ENCODE peak calls at places on chromosomes 16 and 17, in seven cellular contexts. B is CD4-positive, alpha-beta T cell; E is colonic mucosa; S is HFFc6; M is tibial nerve; C is psoas muscle; W is sigmoid colon. X is an unnamed sample.

GRCh38 chr16:27471661-27472060 is 69.7 kb downstream of the IL21R start:
- DNase-seq in B (no peak), E (no peak), S (no peak), M (no peak), C (no peak), W (no peak), X (no peak)

GRCh38 chr17:58032691-58033415 is 25.8 kb upstream of the SRSF1 start:
- DNase-seq in B (no peak), E (no peak), S (no peak), M (no peak), C (no peak), W (no peak), X (no peak)

GRCh38 chr16:1413684-1414531 is 596 bp downstream of the UNKL start:
- DNase-seq in B (peak), E (peak), S (no peak), M (peak), C (peak), W (no peak), X (no peak)

GRCh38 chr17:17737938-17738894 is 57.0 kb downstream of the RAI1 start:
- DNase-seq in B (no peak), E (peak), S (no peak), M (no peak), C (no peak), W (no peak), X (no peak)

GRCh38 chr17:1878419-1879121 is 48.8 kb downstream of the RPA1 start:
- DNase-seq in B (no peak), E (no peak), S (no peak), M (no peak), C (no peak), W (no peak), X (no peak)

GRCh38 chr17:50839591-50840310 is 4.4 kb downstream of the WFIKKN2 start:
- DNase-seq in B (no peak), E (no peak), S (no peak), M (no peak), C (no peak), W (no peak), X (no peak)

GRCh38 chr17:15744091-15744676 is 12.1 kb downstream of the TBC1D26 start:
- DNase-seq in B (no peak), E (no peak), S (no peak), M (no peak), C (no peak), W (no peak), X (no peak)

GRCh38 chr16:17258848-17259713 is 211.7 kb downstream of the XYLT1 start:
- DNase-seq in B (no peak), E (no peak), S (no peak), M (no peak), C (no peak), W (no peak), X (no peak)

GRCh38 chr16:82361885-82362284 is 191.9 kb upstream of the MPHOSPH6 start:
- DNase-seq in B (no peak), E (no peak), S (no peak), M (no peak), C (no peak), W (no peak), X (no peak)

GRCh38 chr17:17605747-17606083 is 14.2 kb upstream of the PEMT start:
- DNase-seq in B (no peak), E (no peak), S (peak), M (no peak), C (no peak), W (no peak), X (no peak)

GRCh38 chr17:58300336-58300735 is 19.6 kb upstream of the MPO start:
- DNase-seq in B (no peak), E (no peak), S (no peak), M (no peak), C (no peak), W (peak), X (no peak)

GRCh38 chr16:10180042-10180770 is 2.0 kb downstream of the GRIN2A start:
- DNase-seq in B (no peak), E (no peak), S (no peak), M (no peak), C (no peak), W (no peak), X (no peak)

GRCh38 chr17:38676706-38677504 is 2.1 kb upstream of the EPOP start:
- DNase-seq in B (peak), E (peak), S (peak), M (peak), C (peak), W (peak), X (no peak)

GRCh38 chr17:2564876-2565275 is 28.6 kb upstream of the PAFAH1B1 start:
- DNase-seq in B (no peak), E (peak), S (no peak), M (no peak), C (no peak), W (no peak), X (no peak)

GRCh38 chr17:77602883-77603640 is 355.4 kb upstream of the TNRC6C start:
- DNase-seq in B (no peak), E (no peak), S (no peak), M (no peak), C (no peak), W (peak), X (no peak)

GRCh38 chr16:19118938-19119431 is 5.2 kb downstream of the ITPRIPL2 start:
- DNase-seq in B (no peak), E (no peak), S (peak), M (peak), C (no peak), W (peak), X (peak)

GRCh38 chr16:22070361-22071351 is 21.7 kb upstream of the VWA3A start:
- DNase-seq in B (no peak), E (no peak), S (no peak), M (peak), C (no peak), W (no peak), X (no peak)

GRCh38 chr16:89827383-89828198 is 684 bp upstream of the SPIRE2 start:
- DNase-seq in B (no peak), E (peak), S (peak), M (no peak), C (peak), W (no peak), X (no peak)

GRCh38 chr17:17300624-17301568 is 2.3 kb upstream of the NT5M start:
- DNase-seq in B (peak), E (peak), S (peak), M (no peak), C (no peak), W (peak), X (no peak)

GRCh38 chr17:74951680-74952421 is 16.2 kb downstream of the OTOP3 start:
- DNase-seq in B (no peak), E (no peak), S (no peak), M (no peak), C (no peak), W (no peak), X (no peak)

GRCh38 chr17:77049440-77049839 is 91.3 kb upstream of the SEC14L1 start:
- DNase-seq in B (no peak), E (no peak), S (no peak), M (no peak), C (no peak), W (no peak), X (no peak)

GRCh38 chr16:85767569-85767968 is 16.7 kb upstream of the C16orf74 start:
- DNase-seq in B (no peak), E (no peak), S (peak), M (no peak), C (no peak), W (no peak), X (peak)

GRCh38 chr16:2194852-2195315 is 1.5 kb downstream of the CASKIN1 start:
- DNase-seq in B (peak), E (peak), S (peak), M (no peak), C (no peak), W (no peak), X (no peak)

GRCh38 chr17:7557825-7558543 is 566 bp upstream of the TNFSF13 start:
- DNase-seq in B (no peak), E (peak), S (no peak), M (peak), C (peak), W (peak), X (no peak)
- TF ChIP-seq CTCF in B (no peak), E (no peak), S (no peak), M (no peak), C (no peak), W (no peak), X (no peak)

GRCh38 chr17:64786337-64786736 is 124.2 kb upstream of the SMURF2 start:
- DNase-seq in B (no peak), E (peak), S (no peak), M (no peak), C (no peak), W (peak), X (no peak)
- TF ChIP-seq CTCF in B (no peak), E (no peak), S (no peak), M (no peak), C (no peak), W (no peak), X (no peak)

GRCh38 chr16:83606486-83607030 is 201.2 kb upstream of the HSBP1 start:
- DNase-seq in B (no peak), E (peak), S (no peak), M (no peak), C (no peak), W (no peak), X (no peak)
- TF ChIP-seq CTCF in B (no peak), E (no peak), S (no peak), M (no peak), C (no peak), W (no peak), X (peak)

GRCh38 chr17:44312396-44313104 is 4.1 kb downstream of the RUNDC3A start:
- DNase-seq in B (no peak), E (no peak), S (no peak), M (no peak), C (no peak), W (no peak), X (no peak)

GRCh38 chr17:44309472-44309871 is 1.1 kb downstream of the RUNDC3A start:
- DNase-seq in B (no peak), E (no peak), S (no peak), M (no peak), C (no peak), W (no peak), X (no peak)

GRCh38 chr17:44310188-44310587 is 1.8 kb downstream of the RUNDC3A start:
- DNase-seq in B (no peak), E (no peak), S (no peak), M (no peak), C (no peak), W (no peak), X (no peak)

GRCh38 chr17:44310612-44311376 is 2.4 kb downstream of the RUNDC3A start:
- DNase-seq in B (no peak), E (no peak), S (no peak), M (no peak), C (no peak), W (no peak), X (no peak)

GRCh38 chr17:44311562-44312181 is 3.3 kb downstream of the RUNDC3A start:
- DNase-seq in B (no peak), E (no peak), S (no peak), M (no peak), C (no peak), W (no peak), X (no peak)
- TF ChIP-seq CTCF in B (no peak), E (no peak), S (no peak), M (no peak), C (no peak), W (no peak), X (no peak)

DNA sequence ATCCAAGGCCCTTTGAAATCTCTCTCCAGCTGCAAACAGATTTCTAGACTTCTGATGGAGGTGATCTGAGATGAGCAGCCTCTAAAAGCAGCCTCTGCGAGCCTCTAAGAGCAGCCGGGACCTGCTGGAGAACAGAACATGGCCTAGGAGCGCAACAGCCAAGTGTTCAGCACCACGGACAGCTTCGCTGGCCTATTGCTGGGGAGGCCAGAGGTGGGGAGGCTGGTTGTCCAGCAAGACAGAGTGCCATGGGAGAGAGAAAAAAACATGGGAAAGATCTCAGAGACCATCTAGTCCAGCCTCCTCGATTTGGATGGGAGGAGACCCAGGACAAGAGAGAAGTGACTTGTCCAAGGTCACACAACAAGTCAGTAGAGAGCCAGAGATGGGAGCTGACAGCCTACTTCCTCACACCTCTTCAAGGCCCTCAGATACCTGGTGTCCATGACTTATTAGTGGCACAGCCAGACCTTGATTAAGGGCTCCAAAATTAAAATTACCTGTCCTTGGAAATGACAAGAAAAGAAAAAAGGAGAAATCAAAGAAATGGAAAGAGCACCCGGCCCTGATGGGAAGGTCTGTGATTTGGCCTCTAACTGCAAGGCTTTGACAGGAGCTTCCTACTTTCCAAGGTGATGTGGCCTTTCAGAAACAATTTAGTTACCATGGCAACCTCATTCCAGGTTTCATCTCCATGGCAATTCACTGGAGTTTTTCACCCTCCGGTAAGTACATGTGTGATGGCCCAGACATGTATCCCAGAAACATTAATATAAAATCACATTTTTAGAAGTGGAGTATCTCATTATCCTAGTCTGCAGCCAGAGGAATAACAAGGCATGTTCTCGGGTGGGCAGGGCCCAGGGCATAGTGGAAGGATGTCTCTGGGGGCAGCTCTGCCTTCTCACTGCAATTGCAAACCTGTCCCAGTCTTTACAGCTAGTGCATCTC is 14.5 kb downstream of the RPRML start:
- DNase-seq in B (no peak), E (no peak), S (peak), M (no peak), C (no peak), W (peak), X (no peak)
- TF ChIP-seq CTCF in B (no peak), E (no peak), S (no peak), M (no peak), C (no peak), W (no peak), X (no peak)

GRCh38 chr17:41864837-41865595 is at the start of gene KLHL11:
- DNase-seq in B (peak), E (peak), S (peak), M (peak), C (peak), W (peak), X (peak)
- TF ChIP-seq CTCF in B (no peak), E (no peak), S (no peak), M (no peak), C (no peak), W (no peak), X (no peak)

DNA sequence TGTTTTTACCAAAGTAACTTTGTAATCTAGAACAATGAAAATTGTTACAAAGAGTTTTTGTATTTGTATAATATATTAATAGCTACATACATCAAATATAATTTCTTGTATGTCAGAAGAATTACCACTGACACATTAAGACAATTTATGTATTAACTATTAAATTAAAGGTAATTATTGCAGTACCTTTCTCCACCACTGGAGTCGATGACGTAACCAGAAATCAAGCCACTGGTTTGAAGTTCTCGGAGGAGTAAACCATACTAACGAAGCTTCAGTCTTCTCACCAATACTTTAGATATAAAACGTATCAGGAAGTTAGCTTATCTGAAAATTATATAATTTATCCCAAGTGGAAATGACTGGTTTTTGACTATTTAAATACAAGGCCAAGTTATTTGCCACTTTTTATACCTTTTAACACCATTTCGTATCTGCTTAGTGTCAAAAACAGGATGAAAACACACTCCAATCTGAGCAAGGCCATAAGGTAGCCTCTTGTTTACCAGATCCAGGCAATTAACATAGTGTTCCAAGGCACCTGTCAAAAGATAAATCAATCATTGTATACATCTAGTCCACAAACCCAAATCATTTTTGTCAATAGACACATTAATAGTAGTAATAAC is 4.3 kb downstream of the POLG2 start:
- DNase-seq in B (no peak), E (no peak), S (no peak), M (no peak), C (no peak), W (no peak), X (no peak)
- TF ChIP-seq CTCF in B (peak), E (peak), S (peak), M (peak), C (peak), W (peak), X (peak)

GRCh38 chr17:45200701-45201100 is 21.0 kb upstream of the FMNL1 start:
- DNase-seq in B (no peak), E (no peak), S (no peak), M (peak), C (peak), W (peak), X (no peak)
- TF ChIP-seq CTCF in B (no peak), E (no peak), S (no peak), M (no peak), C (no peak), W (no peak), X (no peak)

GRCh38 chr17:9228408-9229159 is 207.3 kb downstream of the NTN1 start:
- DNase-seq in B (no peak), E (no peak), S (peak), M (peak), C (no peak), W (no peak), X (no peak)
- TF ChIP-seq CTCF in B (no peak), E (no peak), S (no peak), M (no peak), C (no peak), W (no peak), X (peak)

DNA sequence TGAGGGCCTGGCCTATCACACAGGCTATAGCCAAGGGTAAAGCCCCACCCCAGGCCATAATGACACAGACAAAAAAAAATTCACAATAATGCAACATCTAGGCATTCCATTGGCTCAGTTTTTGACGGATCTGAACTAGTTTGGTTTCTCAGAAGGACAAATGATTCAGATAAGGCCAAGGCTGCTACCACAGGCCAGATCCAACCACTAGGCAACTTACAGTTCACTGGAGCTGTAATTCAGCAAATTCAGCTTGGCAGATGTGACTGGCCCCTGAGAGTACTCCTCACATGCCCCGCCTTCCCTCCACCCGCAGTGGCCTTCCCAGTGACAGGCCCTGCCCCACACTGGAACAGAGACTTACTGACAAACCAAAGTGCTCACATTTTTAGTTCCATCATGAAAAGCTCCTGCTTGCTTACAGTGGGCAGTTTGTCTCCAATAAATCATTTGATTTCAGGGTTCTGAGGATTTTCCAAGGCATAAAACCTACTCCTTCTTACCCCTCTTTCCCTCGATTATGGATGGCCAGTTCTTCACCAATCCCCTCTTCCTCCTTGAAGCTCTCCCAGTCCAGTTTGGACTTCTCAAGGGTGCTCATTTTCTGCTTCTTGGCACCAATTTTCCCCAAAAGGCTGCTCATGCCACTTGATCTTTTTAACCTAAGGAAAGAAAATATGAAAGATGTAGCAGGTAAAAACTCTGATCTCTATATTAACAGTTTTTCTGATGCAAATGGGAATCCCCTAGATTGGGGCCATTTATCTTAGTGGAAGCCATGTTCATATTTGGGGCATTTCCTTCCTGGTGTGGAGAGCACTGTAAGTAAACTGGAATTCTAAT is 53.3 kb upstream of the BCAR1 start:
- DNase-seq in B (no peak), E (peak), S (peak), M (no peak), C (no peak), W (peak), X (peak)
- TF ChIP-seq CTCF in B (no peak), E (no peak), S (no peak), M (no peak), C (no peak), W (no peak), X (peak)

X was measured in epithelial cell of proximal tubule.